ENCODE peak calls at places on chromosomes 13 and 19, in six cellular contexts. K, C, I, P, D and Q are unnamed samples.

GRCh38 chr19:10454267-10454666 is 33.9 kb downstream of the PDE4A start:
- DNase-seq in D (no peak), P (no peak), C (no peak), K (no peak), I (peak), Q (no peak)

GRCh38 chr19:4064551-4065260 is 2.0 kb downstream of the ZBTB7A start:
- DNase-seq in D (peak), I (peak), P (peak), C (no peak), K (no peak), Q (no peak)

GRCh38 chr13:20301391-20302071 is 69.4 kb upstream of the GJB6 start:
- DNase-seq in C (no peak), I (no peak), K (no peak), D (no peak), P (no peak), Q (no peak)

GRCh38 chr19:5138606-5139594 is 170.0 kb downstream of the KDM4B start:
- DNase-seq in C (no peak), P (peak), D (peak), K (peak), I (no peak), Q (no peak)

GRCh38 chr19:484494-484893 is 11.8 kb upstream of the MADCAM1 start:
- DNase-seq in I (no peak), K (no peak), C (no peak), P (no peak), D (no peak), Q (no peak)

GRCh38 chr13:74132768-74133656 is 1.2 kb downstream of the KLF12 start:
- DNase-seq in D (peak), K (peak), P (peak), I (peak), C (no peak), Q (peak)

GRCh38 chr19:9857920-9858746 is 23.0 kb downstream of the PIN1 start:
- DNase-seq in C (no peak), P (no peak), D (no peak), I (no peak), K (no peak), Q (no peak)

GRCh38 chr19:35125746-35126623 is 8.9 kb downstream of the LGI4 start:
- DNase-seq in P (peak), K (no peak), C (no peak), D (no peak), I (no peak), Q (no peak)

GRCh38 chr13:39462456-39462855 is 140.5 kb downstream of the LHFPL6 start:
- DNase-seq in K (peak), P (no peak), I (no peak), D (no peak), C (no peak), Q (no peak)

GRCh38 chr13:31947105-31947504 is 84.5 kb upstream of the FRY start:
- DNase-seq in K (peak), D (no peak), I (no peak), C (no peak), P (no peak), Q (no peak)
- TF ChIP-seq CTCF in K (peak), D (no peak), I (peak), C (no peak), P (no peak), Q (no peak)

GRCh38 chr13:47239025-47239424 is 342.2 kb upstream of the HTR2A start:
- DNase-seq in D (no peak), P (no peak), I (no peak), K (no peak), C (no peak), Q (no peak)

GRCh38 chr13:47233734-47234133 is 336.9 kb upstream of the HTR2A start:
- DNase-seq in K (peak), C (no peak), P (no peak), D (no peak), I (no peak), Q (no peak)

GRCh38 chr13:47241446-47241845 is 344.6 kb upstream of the HTR2A start:
- DNase-seq in D (no peak), P (no peak), C (no peak), I (no peak), K (no peak), Q (no peak)

GRCh38 chr13:47232516-47232915 is 335.7 kb upstream of the HTR2A start:
- DNase-seq in C (no peak), D (no peak), P (no peak), K (no peak), I (no peak), Q (no peak)

GRCh38 chr13:47237571-47237970 is 340.7 kb upstream of the HTR2A start:
- DNase-seq in C (no peak), K (peak), D (no peak), P (no peak), I (no peak), Q (no peak)
- TF ChIP-seq CTCF in C (no peak), K (no peak), D (no peak), P (no peak), I (no peak), Q (no peak)

DNA sequence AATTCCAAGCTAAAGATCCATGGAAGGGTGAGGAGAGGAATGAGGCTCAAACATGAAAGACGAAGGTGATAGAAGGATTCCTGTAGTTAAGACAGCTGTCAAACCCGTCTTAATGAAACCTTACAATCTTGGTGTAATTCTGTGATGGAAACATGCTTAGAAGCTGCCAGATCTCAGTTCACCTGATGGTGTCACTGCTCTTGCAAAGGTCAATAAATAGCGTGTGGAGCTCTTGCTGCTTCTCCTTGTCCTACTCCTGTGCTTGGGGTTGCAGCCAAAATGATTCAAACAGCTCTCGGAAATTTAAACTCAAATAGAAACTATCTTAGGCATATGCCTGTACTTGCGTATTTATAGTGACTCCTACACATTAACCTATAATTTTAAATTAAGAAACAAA is 1705.0 kb downstream of the OLFM4 start:
- DNase-seq in P (no peak), D (no peak), I (no peak), C (no peak), K (no peak), Q (no peak)
- TF ChIP-seq CTCF in P (no peak), D (no peak), I (no peak), C (no peak), K (no peak), Q (no peak)

GRCh38 chr13:102394158-102395053 is 7.4 kb downstream of the FGF14 start:
- DNase-seq in I (peak), K (peak), C (peak), D (peak), P (peak), Q (peak)
- TF ChIP-seq CTCF in I (peak), K (peak), C (no peak), D (no peak), P (no peak), Q (no peak)

DNA sequence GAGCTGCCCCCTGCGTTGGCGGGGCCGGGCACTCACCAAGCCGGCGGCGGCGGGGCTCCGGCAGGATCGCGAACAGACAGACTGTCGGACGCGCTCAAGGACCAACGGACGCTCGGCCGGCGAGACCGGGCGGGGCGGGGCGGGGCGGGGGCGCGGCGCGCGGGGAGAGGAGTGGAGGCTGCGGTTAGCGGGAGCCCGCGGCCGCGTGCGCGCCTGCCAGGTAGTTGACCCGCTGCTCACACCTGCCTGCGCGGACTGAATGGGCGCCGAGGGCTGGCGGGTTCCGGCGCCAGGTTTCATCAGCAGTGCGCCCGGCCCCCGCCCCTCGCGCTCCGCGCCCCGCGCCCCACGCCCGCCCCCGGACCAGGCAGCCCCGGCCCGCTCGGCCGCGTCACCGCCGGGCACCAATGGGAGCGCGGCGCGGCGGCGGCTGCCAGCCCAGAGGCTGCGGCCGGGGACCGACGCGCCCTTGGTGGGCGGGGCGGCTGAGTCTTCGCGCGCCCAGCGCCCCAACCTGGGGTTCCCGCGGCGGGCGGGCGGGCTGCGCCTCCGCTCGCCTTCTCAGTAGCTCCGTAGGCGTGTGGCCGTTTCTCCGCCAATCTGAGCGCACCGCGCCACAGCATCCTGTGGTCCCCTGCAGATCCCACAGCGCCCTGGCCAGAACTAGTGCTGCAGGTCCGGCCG is at the start of gene SLC7A1:
- DNase-seq in I (peak), C (peak), D (peak), P (peak), K (peak), Q (peak)
- TF ChIP-seq CTCF in I (no peak), C (peak), D (no peak), P (no peak), K (peak), Q (no peak)

DNA sequence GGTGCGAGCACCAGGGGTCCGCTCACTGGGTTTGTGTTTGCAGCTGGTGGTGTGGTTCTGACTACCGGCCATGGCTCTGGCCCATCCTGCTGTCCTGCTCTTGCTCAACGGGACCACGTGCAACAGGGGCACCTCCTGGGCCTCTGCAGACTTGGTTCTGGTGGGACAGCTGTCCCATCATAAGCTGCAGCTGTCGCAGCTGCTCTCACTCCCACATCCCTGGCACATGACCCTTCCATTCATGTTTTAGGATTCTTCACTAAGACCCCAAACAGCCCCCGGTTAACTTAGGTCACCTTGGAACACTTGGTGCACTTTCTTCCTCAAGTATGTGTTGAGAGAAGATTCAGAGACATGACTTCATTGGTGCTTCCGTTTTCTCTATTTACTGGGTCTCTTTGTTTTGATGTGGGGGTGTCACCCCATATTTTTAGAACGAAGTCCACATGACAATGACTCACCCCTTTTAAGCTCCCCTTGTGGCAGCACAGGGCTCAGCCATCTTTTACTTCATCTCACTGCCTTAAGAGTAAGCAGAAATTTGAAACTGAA is 68.4 kb upstream of the ARHGEF7 start:
- DNase-seq in P (no peak), I (no peak), D (no peak), C (no peak), K (peak), Q (no peak)
- TF ChIP-seq CTCF in P (no peak), I (no peak), D (no peak), C (no peak), K (peak), Q (no peak)

GRCh38 chr13:94416454-94417080 is 62.9 kb downstream of the DCT start:
- DNase-seq in P (no peak), D (no peak), I (peak), C (no peak), K (no peak), Q (no peak)
- TF ChIP-seq CTCF in P (no peak), D (no peak), I (peak), C (no peak), K (peak), Q (no peak)

DNA sequence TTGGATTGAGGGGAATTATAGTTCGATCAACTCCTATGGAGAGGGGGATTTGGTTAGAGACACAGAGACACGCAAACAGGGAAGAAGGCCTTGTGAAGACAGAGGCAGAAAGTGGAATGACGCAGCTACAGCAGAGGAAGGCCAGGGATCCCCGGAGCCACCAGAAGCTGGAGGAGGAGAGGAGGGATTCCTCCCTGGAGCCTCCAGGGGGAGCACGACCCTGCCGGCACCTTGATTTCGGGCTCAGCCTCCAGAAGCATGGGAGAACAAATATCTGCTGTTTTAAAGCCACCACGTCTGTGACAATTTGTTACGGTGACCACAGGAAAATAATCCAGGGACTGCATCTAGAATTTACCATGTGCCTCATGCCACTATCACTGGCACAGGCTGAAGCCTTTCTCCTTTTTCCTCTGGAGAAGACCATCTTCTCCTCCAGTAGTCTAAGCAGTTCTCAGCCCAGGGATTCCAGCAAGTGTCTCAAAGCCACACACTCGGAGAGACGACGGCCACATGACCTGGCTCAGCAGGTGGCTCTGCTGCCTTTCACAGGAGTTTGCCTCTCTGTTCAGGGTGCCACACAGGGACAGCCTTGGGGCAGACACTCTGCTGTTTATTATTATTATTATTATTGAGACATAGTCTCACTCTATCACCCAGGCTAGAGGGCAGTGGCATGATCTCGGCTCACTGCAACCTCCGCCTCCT is 39.9 kb upstream of the CCNE1 start:
- DNase-seq in C (no peak), D (no peak), I (peak), P (no peak), K (peak), Q (peak)
- TF ChIP-seq CTCF in C (peak), D (no peak), I (peak), P (peak), K (peak), Q (peak)

GRCh38 chr13:60733933-60734332 is 336.9 kb downstream of the TDRD3 start:
- DNase-seq in D (no peak), P (no peak), I (no peak), K (no peak), C (no peak), Q (no peak)
- TF ChIP-seq CTCF in D (no peak), P (no peak), I (no peak), K (no peak), C (no peak), Q (no peak)

GRCh38 chr19:13330285-13330684 is 176.0 kb downstream of the CACNA1A start:
- DNase-seq in C (no peak), I (no peak), P (no peak), D (no peak), K (no peak), Q (no peak)

GRCh38 chr19:13337181-13337580 is 169.1 kb downstream of the CACNA1A start:
- DNase-seq in P (no peak), D (no peak), C (no peak), I (no peak), K (no peak), Q (no peak)

GRCh38 chr19:13329766-13330165 is 176.5 kb downstream of the CACNA1A start:
- DNase-seq in P (no peak), K (peak), D (no peak), C (no peak), I (no peak), Q (no peak)

GRCh38 chr19:13339869-13340268 is 166.4 kb downstream of the CACNA1A start:
- DNase-seq in C (no peak), K (no peak), D (no peak), I (no peak), P (no peak), Q (no peak)

GRCh38 chr19:13334801-13335481 is 171.3 kb downstream of the CACNA1A start:
- DNase-seq in I (no peak), D (no peak), C (no peak), P (no peak), K (peak), Q (no peak)
- TF ChIP-seq CTCF in I (no peak), D (no peak), C (no peak), P (no peak), K (no peak), Q (no peak)